ENCODE peak calls at places on chromosomes 2 and 18, in six cellular contexts. One of them, this sample, is unnamed.

GRCh38 chr2:155708052-155708451 is 624.5 kb downstream of the NR4A2 start:
- DNase-seq in mesendoderm: peak
- DNase-seq in H9: no peak
- DNase-seq in mesenchymal stem cell: no peak
- DNase-seq in IMR-90: no peak
- DNase-seq in neuronal stem cell: no peak
- DNase-seq in this sample: no peak

GRCh38 chr2:140808816-140809215 is 1322.0 kb downstream of the LRP1B start:
- DNase-seq in IMR-90: no peak
- DNase-seq in mesenchymal stem cell: no peak
- DNase-seq in H9: no peak
- DNase-seq in mesendoderm: peak
- DNase-seq in neuronal stem cell: no peak
- DNase-seq in this sample: no peak

GRCh38 chr2:188973650-188974049 is 523 bp upstream of the COL3A1 start:
- DNase-seq in mesendoderm: no peak
- DNase-seq in mesenchymal stem cell: peak
- DNase-seq in IMR-90: no peak
- DNase-seq in H9: no peak
- DNase-seq in neuronal stem cell: no peak
- DNase-seq in this sample: no peak

GRCh38 chr2:232228332-232228731 is 150.2 kb upstream of the ALPP start:
- DNase-seq in mesenchymal stem cell: no peak
- DNase-seq in neuronal stem cell: no peak
- DNase-seq in IMR-90: no peak
- DNase-seq in H9: no peak
- DNase-seq in mesendoderm: no peak
- DNase-seq in this sample: peak

GRCh38 chr2:206683546-206683945 is 34.6 kb downstream of the DYTN start:
- DNase-seq in IMR-90: no peak
- DNase-seq in mesendoderm: no peak
- DNase-seq in mesenchymal stem cell: no peak
- DNase-seq in neuronal stem cell: no peak
- DNase-seq in H9: no peak
- DNase-seq in this sample: no peak

GRCh38 chr2:241184901-241185300 is 3.6 kb upstream of the ANO7 start:
- DNase-seq in H9: no peak
- DNase-seq in IMR-90: no peak
- DNase-seq in mesendoderm: no peak
- DNase-seq in neuronal stem cell: no peak
- DNase-seq in mesenchymal stem cell: no peak
- DNase-seq in this sample: no peak

GRCh38 chr2:128563348-128563687 is 244.7 kb upstream of the HS6ST1 start:
- DNase-seq in H9: no peak
- DNase-seq in neuronal stem cell: no peak
- DNase-seq in mesenchymal stem cell: peak
- DNase-seq in mesendoderm: no peak
- DNase-seq in IMR-90: peak
- DNase-seq in this sample: peak

GRCh38 chr18:23845988-23846630 is 156.9 kb downstream of the LAMA3 start:
- DNase-seq in mesenchymal stem cell: no peak
- DNase-seq in H9: no peak
- DNase-seq in mesendoderm: no peak
- DNase-seq in neuronal stem cell: no peak
- DNase-seq in IMR-90: no peak
- DNase-seq in this sample: no peak

GRCh38 chr2:176999331-176999730 is 213.3 kb upstream of the HNRNPA3 start:
- DNase-seq in H9: no peak
- DNase-seq in neuronal stem cell: no peak
- DNase-seq in IMR-90: peak
- DNase-seq in mesendoderm: peak
- DNase-seq in mesenchymal stem cell: peak
- DNase-seq in this sample: no peak

GRCh38 chr18:28075501-28075900 is 101.4 kb downstream of the CDH2 start:
- DNase-seq in neuronal stem cell: no peak
- DNase-seq in mesendoderm: peak
- DNase-seq in mesenchymal stem cell: peak
- DNase-seq in H9: no peak
- DNase-seq in IMR-90: no peak
- DNase-seq in this sample: peak

GRCh38 chr2:188291617-188292445 is at the start of gene GULP1:
- DNase-seq in neuronal stem cell: peak
- DNase-seq in mesenchymal stem cell: peak
- DNase-seq in H9: peak
- DNase-seq in IMR-90: peak
- DNase-seq in mesendoderm: peak
- DNase-seq in this sample: peak

GRCh38 chr2:109020217-109020637 is 31.2 kb upstream of the EDAR start:
- DNase-seq in neuronal stem cell: peak
- DNase-seq in mesendoderm: peak
- DNase-seq in H9: no peak
- DNase-seq in mesenchymal stem cell: peak
- DNase-seq in IMR-90: peak
- DNase-seq in this sample: no peak

GRCh38 chr2:239866350-239866749 is 158.8 kb downstream of the NDUFA10 start:
- DNase-seq in IMR-90: no peak
- DNase-seq in mesenchymal stem cell: no peak
- DNase-seq in mesendoderm: no peak
- DNase-seq in H9: no peak
- DNase-seq in neuronal stem cell: no peak
- DNase-seq in this sample: no peak
- H2AK5ac ChIP-seq in IMR-90: no peak
- H2AK5ac ChIP-seq in mesenchymal stem cell: no peak
- H2AK5ac ChIP-seq in mesendoderm: no peak
- H2AK5ac ChIP-seq in H9: no peak
- H2AK5ac ChIP-seq in neuronal stem cell: no peak
- H2AK5ac ChIP-seq in this sample: no peak

GRCh38 chr18:46169464-46169941 is 65.3 kb downstream of the HAUS1 start:
- DNase-seq in mesendoderm: peak
- DNase-seq in mesenchymal stem cell: peak
- DNase-seq in neuronal stem cell: no peak
- DNase-seq in H9: no peak
- DNase-seq in IMR-90: peak
- DNase-seq in this sample: no peak

GRCh38 chr18:46167971-46168370 is 63.8 kb downstream of the HAUS1 start:
- DNase-seq in mesenchymal stem cell: no peak
- DNase-seq in mesendoderm: no peak
- DNase-seq in IMR-90: no peak
- DNase-seq in H9: no peak
- DNase-seq in neuronal stem cell: no peak
- DNase-seq in this sample: no peak

GRCh38 chr18:46163941-46164499 is 59.8 kb downstream of the HAUS1 start:
- DNase-seq in H9: no peak
- DNase-seq in mesenchymal stem cell: no peak
- DNase-seq in neuronal stem cell: no peak
- DNase-seq in mesendoderm: no peak
- DNase-seq in IMR-90: no peak
- DNase-seq in this sample: no peak

GRCh38 chr18:46164920-46165319 is 60.7 kb downstream of the HAUS1 start:
- DNase-seq in mesenchymal stem cell: no peak
- DNase-seq in H9: no peak
- DNase-seq in neuronal stem cell: no peak
- DNase-seq in mesendoderm: no peak
- DNase-seq in IMR-90: no peak
- DNase-seq in this sample: no peak

DNA sequence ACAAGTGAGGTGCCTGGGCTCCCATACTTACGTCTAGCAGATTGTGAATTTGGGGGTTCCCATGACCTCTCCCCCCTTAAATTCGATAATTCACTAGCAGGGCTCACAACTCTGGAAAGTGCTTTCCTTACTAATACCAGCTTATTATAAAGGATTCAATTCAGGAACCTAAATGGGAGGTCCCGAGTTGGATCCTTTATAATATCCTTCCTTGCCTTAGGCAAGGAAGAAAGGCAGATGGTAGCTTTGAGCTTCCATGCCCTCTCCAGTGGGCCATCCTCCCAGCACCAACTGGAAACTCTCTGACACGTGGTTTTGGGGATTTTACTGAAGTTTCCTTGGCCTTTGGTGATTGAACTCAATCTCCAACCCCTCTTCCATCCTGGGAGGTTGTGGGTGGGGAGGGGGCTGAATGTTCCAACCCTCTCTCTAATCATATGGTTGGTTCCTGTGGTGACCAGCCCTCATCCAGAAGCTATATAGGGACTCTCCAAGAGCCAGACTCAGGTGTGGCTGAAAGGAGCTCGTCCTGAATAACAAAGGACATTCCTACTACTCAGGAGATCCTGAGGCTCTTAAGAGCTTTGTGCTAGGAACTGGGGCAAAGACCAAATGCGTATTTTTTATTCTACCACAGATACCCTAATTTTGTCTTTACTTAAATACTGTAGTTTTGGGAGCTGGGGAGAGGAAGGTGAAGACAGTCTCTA is 62.2 kb downstream of the HAUS1 start:
- DNase-seq in mesendoderm: no peak
- DNase-seq in neuronal stem cell: no peak
- DNase-seq in IMR-90: no peak
- DNase-seq in H9: peak
- DNase-seq in mesenchymal stem cell: no peak
- DNase-seq in this sample: no peak
- H2AK5ac ChIP-seq in mesendoderm: no peak
- H2AK5ac ChIP-seq in neuronal stem cell: no peak
- H2AK5ac ChIP-seq in IMR-90: no peak
- H2AK5ac ChIP-seq in H9: no peak
- H2AK5ac ChIP-seq in mesenchymal stem cell: no peak
- H2AK5ac ChIP-seq in this sample: no peak

GRCh38 chr2:120594856-120595685 is 140.6 kb upstream of the GLI2 start:
- DNase-seq in mesendoderm: peak
- DNase-seq in H9: peak
- DNase-seq in neuronal stem cell: no peak
- DNase-seq in IMR-90: no peak
- DNase-seq in mesenchymal stem cell: no peak
- DNase-seq in this sample: no peak
- H2AK5ac ChIP-seq in mesendoderm: no peak
- H2AK5ac ChIP-seq in H9: no peak
- H2AK5ac ChIP-seq in neuronal stem cell: peak
- H2AK5ac ChIP-seq in IMR-90: peak
- H2AK5ac ChIP-seq in mesenchymal stem cell: no peak
- H2AK5ac ChIP-seq in this sample: no peak

GRCh38 chr2:74502720-74503505 is 3.5 kb upstream of the LBX2 start:
- DNase-seq in mesenchymal stem cell: peak
- DNase-seq in IMR-90: peak
- DNase-seq in H9: peak
- DNase-seq in mesendoderm: peak
- DNase-seq in neuronal stem cell: no peak
- DNase-seq in this sample: peak

GRCh38 chr2:74500578-74500946 is 1.2 kb upstream of the LBX2 start:
- DNase-seq in H9: no peak
- DNase-seq in mesenchymal stem cell: no peak
- DNase-seq in mesendoderm: peak
- DNase-seq in IMR-90: no peak
- DNase-seq in neuronal stem cell: no peak
- DNase-seq in this sample: no peak

GRCh38 chr2:74502147-74502719 is 2.8 kb upstream of the LBX2 start:
- DNase-seq in IMR-90: no peak
- DNase-seq in neuronal stem cell: no peak
- DNase-seq in H9: no peak
- DNase-seq in mesendoderm: no peak
- DNase-seq in mesenchymal stem cell: peak
- DNase-seq in this sample: peak

GRCh38 chr2:74499940-74500577 is 656 bp upstream of the LBX2 start:
- DNase-seq in mesendoderm: no peak
- DNase-seq in neuronal stem cell: no peak
- DNase-seq in mesenchymal stem cell: no peak
- DNase-seq in H9: no peak
- DNase-seq in IMR-90: no peak
- DNase-seq in this sample: no peak

DNA sequence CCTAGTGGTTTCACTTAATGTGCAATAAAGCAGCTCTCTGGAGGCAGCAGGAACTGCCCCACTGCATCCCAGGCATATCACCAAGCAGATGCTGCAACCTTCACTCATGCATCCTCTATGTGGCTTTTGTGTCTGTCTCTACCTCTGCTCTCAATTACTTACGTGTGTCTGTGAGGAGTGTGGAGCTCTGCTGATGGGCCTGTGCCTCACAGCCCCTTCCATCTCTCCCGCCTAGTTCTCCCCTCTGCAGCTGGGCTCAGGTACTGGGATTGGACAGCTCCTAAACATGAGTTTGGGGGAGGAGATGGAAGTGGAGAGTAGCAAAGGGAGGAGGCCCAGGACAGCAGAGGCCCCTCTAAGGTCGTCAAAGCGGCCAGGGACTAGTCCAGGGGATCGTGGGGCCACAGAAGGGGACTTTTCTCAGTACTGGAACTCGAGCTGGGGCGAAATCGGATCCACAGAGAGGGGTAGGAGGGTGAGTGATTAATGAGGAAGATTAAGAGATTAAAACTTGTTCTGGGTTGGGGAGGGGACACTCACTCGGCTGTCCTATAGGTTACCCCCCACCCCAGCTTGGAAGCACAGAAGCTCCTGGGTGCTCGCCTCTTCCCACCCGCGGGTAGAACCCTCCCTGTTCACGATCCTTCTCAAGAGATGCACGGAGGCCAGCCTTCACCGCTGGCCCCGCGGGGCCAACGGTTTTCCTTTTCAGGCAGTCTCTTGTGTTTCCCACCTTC is 2.1 kb upstream of the LBX2 start:
- DNase-seq in H9: peak
- DNase-seq in neuronal stem cell: no peak
- DNase-seq in IMR-90: no peak
- DNase-seq in mesenchymal stem cell: no peak
- DNase-seq in mesendoderm: peak
- DNase-seq in this sample: no peak
- H2AK5ac ChIP-seq in H9: no peak
- H2AK5ac ChIP-seq in neuronal stem cell: peak
- H2AK5ac ChIP-seq in IMR-90: no peak
- H2AK5ac ChIP-seq in mesenchymal stem cell: no peak
- H2AK5ac ChIP-seq in mesendoderm: no peak
- H2AK5ac ChIP-seq in this sample: no peak